ENCODE peak calls at places on chromosomes 16 and 17, in seven cellular contexts. One of them, this sample, is unnamed.

GRCh38 chr17:29549169-29549935 is 17.5 kb downstream of the ABHD15 start:
- DNase-seq in cardiac muscle cell: no peak
- DNase-seq in K562: no peak
- DNase-seq in A549: no peak
- DNase-seq in RWPE1: no peak
- DNase-seq in pancreas: no peak
- DNase-seq in colonic mucosa: no peak
- DNase-seq in this sample: no peak

GRCh38 chr17:72287586-72287985 is 166.8 kb downstream of the SOX9 start:
- DNase-seq in cardiac muscle cell: no peak
- DNase-seq in colonic mucosa: peak
- DNase-seq in K562: no peak
- DNase-seq in RWPE1: no peak
- DNase-seq in A549: no peak
- DNase-seq in pancreas: peak
- DNase-seq in this sample: no peak

GRCh38 chr17:57972151-57972550 is 15.9 kb downstream of the VEZF1 start:
- DNase-seq in A549: no peak
- DNase-seq in pancreas: no peak
- DNase-seq in colonic mucosa: no peak
- DNase-seq in cardiac muscle cell: no peak
- DNase-seq in K562: no peak
- DNase-seq in RWPE1: no peak
- DNase-seq in this sample: no peak

GRCh38 chr16:10421596-10421995 is 35.7 kb downstream of the ATF7IP2 start:
- DNase-seq in K562: no peak
- DNase-seq in RWPE1: no peak
- DNase-seq in cardiac muscle cell: no peak
- DNase-seq in pancreas: no peak
- DNase-seq in A549: no peak
- DNase-seq in colonic mucosa: no peak
- DNase-seq in this sample: no peak

GRCh38 chr17:12953126-12953525 is 64.7 kb downstream of the ELAC2 start:
- DNase-seq in colonic mucosa: no peak
- DNase-seq in A549: no peak
- DNase-seq in K562: no peak
- DNase-seq in RWPE1: no peak
- DNase-seq in cardiac muscle cell: no peak
- DNase-seq in pancreas: no peak
- DNase-seq in this sample: no peak

GRCh38 chr16:24508614-24509013 is 30.8 kb upstream of the RBBP6 start:
- DNase-seq in RWPE1: peak
- DNase-seq in A549: no peak
- DNase-seq in K562: no peak
- DNase-seq in pancreas: no peak
- DNase-seq in colonic mucosa: no peak
- DNase-seq in cardiac muscle cell: no peak
- DNase-seq in this sample: peak

GRCh38 chr17:78997231-78997741 is 12.3 kb downstream of the CANT1 start:
- DNase-seq in K562: no peak
- DNase-seq in colonic mucosa: peak
- DNase-seq in A549: no peak
- DNase-seq in RWPE1: no peak
- DNase-seq in pancreas: peak
- DNase-seq in cardiac muscle cell: no peak
- DNase-seq in this sample: no peak

GRCh38 chr17:29292992-29293889 is 707 bp downstream of the NUFIP2 start:
- DNase-seq in pancreas: peak
- DNase-seq in RWPE1: peak
- DNase-seq in K562: peak
- DNase-seq in colonic mucosa: peak
- DNase-seq in A549: peak
- DNase-seq in cardiac muscle cell: peak
- DNase-seq in this sample: peak

GRCh38 chr17:57363998-57364645 is 107.8 kb downstream of the MSI2 start:
- DNase-seq in A549: no peak
- DNase-seq in K562: no peak
- DNase-seq in cardiac muscle cell: no peak
- DNase-seq in RWPE1: no peak
- DNase-seq in colonic mucosa: no peak
- DNase-seq in pancreas: no peak
- DNase-seq in this sample: no peak

GRCh38 chr16:46709464-46709863 is 20.0 kb downstream of the ORC6 start:
- DNase-seq in A549: no peak
- DNase-seq in pancreas: no peak
- DNase-seq in cardiac muscle cell: no peak
- DNase-seq in colonic mucosa: no peak
- DNase-seq in RWPE1: no peak
- DNase-seq in K562: no peak
- DNase-seq in this sample: no peak

GRCh38 chr16:26569793-26570192 is 496.9 kb upstream of the C16orf82 start:
- DNase-seq in pancreas: no peak
- DNase-seq in colonic mucosa: no peak
- DNase-seq in cardiac muscle cell: peak
- DNase-seq in K562: peak
- DNase-seq in RWPE1: no peak
- DNase-seq in A549: peak
- DNase-seq in this sample: no peak
- TF ChIP-seq CTCF in pancreas: no peak
- TF ChIP-seq CTCF in colonic mucosa: no peak
- TF ChIP-seq CTCF in cardiac muscle cell: no peak
- TF ChIP-seq CTCF in K562: peak
- TF ChIP-seq CTCF in RWPE1: peak
- TF ChIP-seq CTCF in A549: peak
- TF ChIP-seq CTCF in this sample: no peak

GRCh38 chr16:63945805-63946204 is 1176.1 kb downstream of the CDH11 start:
- DNase-seq in RWPE1: no peak
- DNase-seq in K562: no peak
- DNase-seq in cardiac muscle cell: no peak
- DNase-seq in colonic mucosa: no peak
- DNase-seq in A549: no peak
- DNase-seq in pancreas: no peak
- DNase-seq in this sample: no peak
- TF ChIP-seq CTCF in RWPE1: no peak
- TF ChIP-seq CTCF in K562: no peak
- TF ChIP-seq CTCF in cardiac muscle cell: no peak
- TF ChIP-seq CTCF in colonic mucosa: no peak
- TF ChIP-seq CTCF in A549: no peak
- TF ChIP-seq CTCF in pancreas: no peak
- TF ChIP-seq CTCF in this sample: no peak

DNA sequence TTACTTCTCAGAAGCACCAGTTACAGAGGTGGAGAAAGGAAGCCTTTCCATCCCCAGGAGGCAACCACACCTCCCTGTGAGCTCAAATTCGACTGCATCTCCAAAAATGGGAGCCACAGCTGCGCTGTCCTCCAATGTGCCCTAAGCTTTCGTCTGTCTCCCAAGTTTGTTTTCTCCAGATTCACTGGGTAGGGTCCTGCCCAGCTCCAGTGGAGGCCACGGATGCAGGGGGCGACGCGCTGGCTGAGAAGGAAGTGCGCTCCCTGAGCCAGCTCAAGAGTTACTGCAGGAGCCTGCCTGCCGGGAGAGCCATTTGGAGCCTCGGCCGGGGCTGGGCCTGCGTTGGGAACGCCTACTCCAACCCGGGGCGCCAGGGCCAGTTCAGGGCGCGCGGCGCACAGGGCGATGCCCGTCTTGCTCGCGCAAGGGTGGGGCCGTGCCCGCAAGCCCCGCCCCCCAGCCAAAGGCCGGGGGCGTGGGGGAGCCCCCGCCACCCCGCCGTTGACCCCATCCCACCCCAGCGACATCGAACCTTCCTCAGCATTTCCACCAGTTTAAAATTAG is 19.5 kb downstream of the SIAH1 start:
- DNase-seq in cardiac muscle cell: peak
- DNase-seq in colonic mucosa: peak
- DNase-seq in pancreas: peak
- DNase-seq in K562: peak
- DNase-seq in RWPE1: peak
- DNase-seq in A549: peak
- DNase-seq in this sample: peak
- TF ChIP-seq CTCF in cardiac muscle cell: peak
- TF ChIP-seq CTCF in colonic mucosa: no peak
- TF ChIP-seq CTCF in pancreas: no peak
- TF ChIP-seq CTCF in K562: peak
- TF ChIP-seq CTCF in RWPE1: no peak
- TF ChIP-seq CTCF in A549: no peak
- TF ChIP-seq CTCF in this sample: no peak

GRCh38 chr17:82105882-82106696 is 8.1 kb upstream of the FASN start:
- DNase-seq in cardiac muscle cell: peak
- DNase-seq in K562: peak
- DNase-seq in colonic mucosa: peak
- DNase-seq in A549: peak
- DNase-seq in RWPE1: peak
- DNase-seq in pancreas: peak
- DNase-seq in this sample: peak

GRCh38 chr17:82108038-82108998 is 10.3 kb upstream of the FASN start:
- DNase-seq in K562: no peak
- DNase-seq in colonic mucosa: no peak
- DNase-seq in A549: no peak
- DNase-seq in cardiac muscle cell: no peak
- DNase-seq in pancreas: no peak
- DNase-seq in RWPE1: no peak
- DNase-seq in this sample: no peak

GRCh38 chr17:82108999-82109480 is 11.0 kb upstream of the FASN start:
- DNase-seq in K562: no peak
- DNase-seq in pancreas: no peak
- DNase-seq in A549: no peak
- DNase-seq in RWPE1: no peak
- DNase-seq in colonic mucosa: no peak
- DNase-seq in cardiac muscle cell: no peak
- DNase-seq in this sample: no peak

GRCh38 chr17:82106697-82107305 is 8.8 kb upstream of the FASN start:
- DNase-seq in pancreas: no peak
- DNase-seq in cardiac muscle cell: no peak
- DNase-seq in colonic mucosa: no peak
- DNase-seq in RWPE1: no peak
- DNase-seq in A549: no peak
- DNase-seq in K562: no peak
- DNase-seq in this sample: no peak

DNA sequence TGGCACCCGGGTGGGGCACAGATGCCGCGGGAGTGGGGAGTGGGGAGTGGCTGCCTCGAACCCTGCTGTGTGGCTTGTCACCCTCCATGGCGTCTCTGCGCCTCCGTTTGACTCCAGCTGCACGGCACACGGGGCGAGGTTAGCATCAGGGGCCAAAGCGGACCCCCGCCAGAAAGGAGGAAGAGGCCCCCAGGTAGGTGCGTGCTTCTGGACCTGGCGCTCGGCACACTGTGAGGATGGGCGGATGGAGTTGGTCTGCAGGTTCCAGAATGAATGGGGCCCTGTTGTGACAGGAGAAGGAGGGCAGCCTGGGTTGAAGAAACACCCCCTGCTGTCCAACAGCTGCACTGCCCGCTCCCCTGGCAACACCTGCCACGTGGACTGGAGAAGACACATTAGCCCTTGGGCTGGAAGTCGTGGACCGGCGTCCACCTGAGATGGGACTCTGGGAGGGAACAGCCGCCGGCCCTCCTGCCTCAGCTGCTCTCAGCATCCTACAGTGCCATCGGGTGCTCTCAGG is 9.4 kb upstream of the FASN start:
- DNase-seq in cardiac muscle cell: no peak
- DNase-seq in A549: peak
- DNase-seq in pancreas: no peak
- DNase-seq in RWPE1: no peak
- DNase-seq in K562: no peak
- DNase-seq in colonic mucosa: no peak
- DNase-seq in this sample: no peak
- TF ChIP-seq CTCF in cardiac muscle cell: peak
- TF ChIP-seq CTCF in A549: peak
- TF ChIP-seq CTCF in pancreas: no peak
- TF ChIP-seq CTCF in RWPE1: no peak
- TF ChIP-seq CTCF in K562: no peak
- TF ChIP-seq CTCF in colonic mucosa: no peak
- TF ChIP-seq CTCF in this sample: no peak

GRCh38 chr16:72815348-72816318 is 232.3 kb downstream of the ZFHX3 start:
- DNase-seq in colonic mucosa: no peak
- DNase-seq in cardiac muscle cell: no peak
- DNase-seq in RWPE1: no peak
- DNase-seq in K562: no peak
- DNase-seq in A549: no peak
- DNase-seq in pancreas: no peak
- DNase-seq in this sample: no peak

GRCh38 chr16:72819345-72819744 is 228.6 kb downstream of the ZFHX3 start:
- DNase-seq in A549: no peak
- DNase-seq in cardiac muscle cell: no peak
- DNase-seq in RWPE1: peak
- DNase-seq in colonic mucosa: no peak
- DNase-seq in K562: no peak
- DNase-seq in pancreas: no peak
- DNase-seq in this sample: peak

GRCh38 chr16:72821551-72821950 is 226.4 kb downstream of the ZFHX3 start:
- DNase-seq in A549: no peak
- DNase-seq in RWPE1: no peak
- DNase-seq in K562: no peak
- DNase-seq in pancreas: no peak
- DNase-seq in cardiac muscle cell: no peak
- DNase-seq in colonic mucosa: no peak
- DNase-seq in this sample: no peak

GRCh38 chr16:72814226-72814625 is 233.7 kb downstream of the ZFHX3 start:
- DNase-seq in colonic mucosa: no peak
- DNase-seq in RWPE1: no peak
- DNase-seq in cardiac muscle cell: no peak
- DNase-seq in A549: no peak
- DNase-seq in pancreas: no peak
- DNase-seq in K562: no peak
- DNase-seq in this sample: no peak

DNA sequence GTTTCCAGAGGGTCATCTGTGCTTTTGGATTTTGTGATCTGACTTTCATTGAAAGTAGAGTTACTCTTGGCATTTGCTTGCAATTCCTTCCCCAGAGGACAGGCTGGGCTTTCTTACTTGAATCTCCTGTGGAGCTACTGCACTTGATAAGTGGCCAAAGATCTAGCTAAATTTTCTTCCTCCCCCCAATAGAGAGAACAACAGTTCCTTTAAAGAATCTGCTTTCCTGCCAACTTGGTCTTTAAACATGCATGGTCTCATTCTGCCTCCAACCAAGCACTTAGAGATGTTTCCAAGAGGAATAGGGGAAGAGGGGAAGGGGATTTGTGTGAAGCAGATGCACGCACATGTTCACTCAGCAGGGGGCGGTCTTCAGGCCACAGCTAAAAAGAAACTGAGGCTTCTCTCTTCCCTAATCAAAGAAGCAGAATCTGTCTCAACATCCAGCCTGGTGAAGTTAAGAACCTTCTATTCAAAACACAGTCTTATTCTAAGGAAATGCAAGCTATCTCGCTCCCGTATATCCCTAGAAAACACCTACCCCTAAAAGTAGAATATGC is 229.6 kb downstream of the ZFHX3 start:
- DNase-seq in A549: no peak
- DNase-seq in cardiac muscle cell: no peak
- DNase-seq in K562: peak
- DNase-seq in pancreas: no peak
- DNase-seq in RWPE1: no peak
- DNase-seq in colonic mucosa: no peak
- DNase-seq in this sample: no peak
- TF ChIP-seq CTCF in A549: no peak
- TF ChIP-seq CTCF in cardiac muscle cell: peak
- TF ChIP-seq CTCF in K562: peak
- TF ChIP-seq CTCF in pancreas: no peak
- TF ChIP-seq CTCF in RWPE1: no peak
- TF ChIP-seq CTCF in colonic mucosa: no peak
- TF ChIP-seq CTCF in this sample: no peak

This sample was measured in MCF 10A.